ENCODE peak calls at places on chromosomes 4 and X, in ten cellular contexts. B is GM23248, S is suprapubic skin, Y is Panc1, D is astrocyte, R is cardiac muscle cell, T is RWPE1, E is ascending aorta, Q is fibroblast of lung, W is pancreas. G is an unnamed sample.

GRCh38 chr4:173522160-173522873 is 7.7 kb downstream of the HAND2 start:
- DNase-seq in B (peak; percentile 99), S (peak; percentile 92), Y (no peak), D (peak; percentile 63), R (peak; percentile 97), T (peak; percentile 72), E (no peak), Q (peak; percentile 90), W (peak; percentile 67), G (no peak)

GRCh38 chr4:41814565-41814964 is 66.0 kb upstream of the PHOX2B start:
- DNase-seq in B (peak; percentile 49), S (no peak), Y (no peak), D (peak; percentile 0), R (peak; percentile 19), T (peak; percentile 16), E (no peak), Q (peak; percentile 27), W (no peak), G (no peak)

GRCh38 chr4:21467551-21467950 is 481.0 kb downstream of the KCNIP4 start:
- DNase-seq in B (no peak), S (no peak), Y (no peak), D (no peak), R (no peak), T (peak; percentile 33), E (no peak), Q (no peak), W (no peak), G (no peak)

GRCh38 chr4:153790962-153791551 is 2.2 kb upstream of the SFRP2 start:
- DNase-seq in B (peak; percentile 75), S (no peak), Y (no peak), D (no peak), R (peak; percentile 24), T (no peak), E (no peak), Q (no peak), W (peak; percentile 43), G (no peak)

GRCh38 chr4:23737571-23737970 is 152.3 kb downstream of the PPARGC1A start:
- DNase-seq in B (no peak), S (no peak), Y (no peak), D (no peak), R (no peak), T (no peak), E (no peak), Q (no peak), W (no peak), G (no peak)

GRCh38 chr4:104451573-104451972 is 43.1 kb downstream of the CXXC4 start:
- DNase-seq in B (no peak), S (no peak), Y (peak; percentile 2), D (peak; percentile 3), R (peak; percentile 12), T (no peak), E (no peak), Q (peak; percentile 44), W (no peak), G (no peak)

GRCh38 chr4:173211222-173211621 is 42.6 kb downstream of the GALNT7 start:
- DNase-seq in B (no peak), S (no peak), Y (no peak), D (no peak), R (no peak), T (no peak), E (no peak), Q (no peak), W (no peak), G (no peak)

GRCh38 chrX:101203782-101204351 is 15.7 kb upstream of the DRP2 start:
- DNase-seq in B (no peak), S (no peak), Y (no peak), D (no peak), R (no peak), T (no peak), E (no peak), Q (no peak), W (no peak), G (no peak)

GRCh38 chr4:1491630-1492457 is 85.6 kb upstream of the NKX1-1 start:
- DNase-seq in B (no peak), S (peak; percentile 49), Y (no peak), D (no peak), R (no peak), T (no peak), E (no peak), Q (no peak), W (no peak), G (no peak)

GRCh38 chrX:30673884-30674598 is 20.8 kb downstream of the GK start:
- DNase-seq in B (no peak), S (no peak), Y (no peak), D (no peak), R (no peak), T (no peak), E (no peak), Q (no peak), W (no peak), G (no peak)

GRCh38 chrX:136954930-136955329 is 74.4 kb upstream of the RBMX start:
- DNase-seq in B (peak; percentile 59), S (no peak), Y (peak; percentile 7), D (peak; percentile 12), R (peak; percentile 55), T (peak; percentile 1), E (no peak), Q (peak; percentile 55), W (no peak), G (no peak)

GRCh38 chrX:129585143-129585542 is 45.1 kb downstream of the OCRL start:
- DNase-seq in B (no peak), S (no peak), Y (no peak), D (no peak), R (no peak), T (no peak), E (no peak), Q (no peak), W (no peak), G (no peak)
- H3K27ac ChIP-seq in B (no peak overlapping the region), S (no peak overlapping the region), Y (no peak overlapping the region), D (no peak overlapping the region), R (peak overlapping the region; percentile 48), T (no peak overlapping the region), E (no peak overlapping the region), Q (no peak overlapping the region), W (no peak overlapping the region), G (no peak overlapping the region)

GRCh38 chr4:112752510-112752909 is 115.6 kb downstream of the LARP7 start:
- DNase-seq in B (no peak), S (no peak), Y (no peak), D (no peak), R (no peak), T (no peak), E (no peak), Q (no peak), W (no peak), G (no peak)
- H3K27ac ChIP-seq in B (no peak overlapping the region), S (no peak overlapping the region), Y (no peak overlapping the region), D (no peak overlapping the region), R (no peak overlapping the region), T (no peak overlapping the region), E (no peak overlapping the region), Q (no peak overlapping the region), W (no peak overlapping the region), G (no peak overlapping the region)

DNA sequence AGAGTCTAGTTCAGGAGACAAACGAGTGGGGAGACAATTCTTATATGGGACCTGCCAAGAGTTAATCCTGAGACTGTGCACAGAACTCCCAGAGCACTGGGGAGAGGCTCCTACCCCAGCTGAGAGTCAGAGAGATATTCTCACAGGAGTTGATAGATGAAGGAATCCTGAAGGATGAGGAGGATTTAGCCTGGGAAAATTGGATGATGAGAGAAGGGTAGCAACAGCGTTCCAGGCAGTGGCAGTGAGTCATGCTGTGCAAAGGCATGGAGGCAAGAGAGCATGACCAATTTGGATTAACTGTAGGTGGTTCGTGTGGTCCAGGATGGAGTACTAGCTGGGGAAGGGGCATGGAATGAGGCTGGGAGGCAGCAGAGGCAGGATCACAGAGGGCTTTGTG is 318.6 kb downstream of the LDB2 start:
- DNase-seq in B (peak; percentile 69), S (no peak), Y (no peak), D (peak; percentile 80), R (no peak), T (no peak), E (no peak), Q (no peak), W (no peak), G (no peak)
- H3K27ac ChIP-seq in B (peak overlapping the region; percentile 28), S (no peak overlapping the region), Y (no peak overlapping the region), D (no peak overlapping the region), R (no peak overlapping the region), T (no peak overlapping the region), E (no peak overlapping the region), Q (no peak overlapping the region), W (no peak overlapping the region), G (no peak overlapping the region)

GRCh38 chr4:57051524-57051923 is 58.7 kb downstream of the IGFBP7 start:
- DNase-seq in B (no peak), S (no peak), Y (no peak), D (no peak), R (no peak), T (no peak), E (no peak), Q (no peak), W (no peak), G (no peak)
- H3K27ac ChIP-seq in B (no peak overlapping the region), S (no peak overlapping the region), Y (no peak overlapping the region), D (peak overlapping the region; percentile 31), R (no peak overlapping the region), T (peak overlapping the region; percentile 89), E (peak overlapping the region; percentile 85), Q (no peak overlapping the region), W (no peak overlapping the region), G (peak overlapping the region; percentile 64)

GRCh38 chr4:80592950-80593349 is 257.4 kb downstream of the CFAP299 start:
- DNase-seq in B (no peak), S (no peak), Y (no peak), D (no peak), R (no peak), T (no peak), E (no peak), Q (no peak), W (no peak), G (no peak)

GRCh38 chr4:80594696-80595095 is 259.2 kb downstream of the CFAP299 start:
- DNase-seq in B (peak; percentile 2), S (no peak), Y (no peak), D (no peak), R (no peak), T (no peak), E (no peak), Q (no peak), W (no peak), G (no peak)
- H3K27ac ChIP-seq in B (no peak overlapping the region), S (no peak overlapping the region), Y (no peak overlapping the region), D (no peak overlapping the region), R (no peak overlapping the region), T (no peak overlapping the region), E (no peak overlapping the region), Q (no peak overlapping the region), W (no peak overlapping the region), G (no peak overlapping the region)

GRCh38 chr4:143337600-143338287 is 1.1 kb downstream of the GAB1 start:
- DNase-seq in B (peak; percentile 70), S (no peak), Y (no peak), D (peak; percentile 60), R (peak; percentile 65), T (no peak), E (no peak), Q (peak; percentile 67), W (peak; percentile 44), G (no peak)
- H3K27ac ChIP-seq in B (peak overlapping the region; percentile 23), S (peak overlapping the region; percentile 96), Y (no peak overlapping the region), D (peak overlapping the region; percentile 86), R (peak overlapping the region; percentile 91), T (peak overlapping the region; percentile 97), E (peak overlapping the region; percentile 93), Q (peak overlapping the region; percentile 72), W (peak overlapping the region; percentile 90), G (peak overlapping the region; percentile 97)

G was measured in thoracic aorta.